ENCODE peak calls at places on chromosomes 13 and 19, in ten cellular contexts. N is K562, I is transverse colon, C is Peyer's patch, G is adrenal gland, F is endothelial cell of umbilical vein, O is stomach, E is body of pancreas, Q is thyroid gland, L is uterus. Y is an unnamed sample. For H3K9me3 and H3K4me1, the result is how much of the 10 kb centered on the place peaks cover.

GRCh38 chr19:31339405-31339804 is 9.8 kb downstream of the TSHZ3 start:
- DNase-seq in C (peak), E (no peak), O (no peak), N (no peak), L (no peak), F (no peak), I (no peak), Q (peak), G (no peak), Y (no peak)

GRCh38 chr19:35462476-35462953 is 14.5 kb downstream of the FFAR2 start:
- DNase-seq in Q (no peak), L (no peak), N (no peak), E (no peak), C (peak), G (no peak), F (no peak), I (peak), O (no peak), Y (no peak)

GRCh38 chr19:29605653-29606419 is at the start of gene POP4:
- DNase-seq in O (peak), N (peak), G (peak), Q (peak), I (peak), E (peak), C (peak), F (peak), L (peak), Y (peak)

GRCh38 chr19:49057636-49058234 is at the start of gene CGB7:
- DNase-seq in L (peak), I (peak), G (peak), O (peak), Q (peak), E (peak), N (peak), F (peak), C (peak), Y (peak)

GRCh38 chr19:15779756-15780476 is 7.5 kb upstream of the OR10H5 start:
- DNase-seq in I (peak), O (peak), C (peak), G (peak), E (peak), N (no peak), F (no peak), Q (peak), L (peak), Y (peak)

GRCh38 chr19:41699231-41699967 is 9.0 kb upstream of the CEACAM5 start:
- DNase-seq in L (no peak), I (peak), N (no peak), O (peak), G (no peak), F (no peak), Q (no peak), C (peak), E (peak), Y (peak)

GRCh38 chr19:3710265-3710812 is 2.2 kb downstream of the TJP3 start:
- DNase-seq in O (peak), G (peak), C (peak), Q (peak), E (peak), F (no peak), L (peak), N (peak), I (peak), Y (peak)

GRCh38 chr13:110238795-110239194 is 68.2 kb downstream of the COL4A1 start:
- DNase-seq in I (no peak), O (no peak), Q (no peak), N (no peak), G (no peak), C (no peak), L (no peak), F (no peak), E (no peak), Y (no peak)

GRCh38 chr13:25249001-25249543 is 38.2 kb downstream of the MTMR6 start:
- DNase-seq in O (no peak), C (no peak), F (no peak), E (no peak), I (no peak), L (no peak), G (peak), Q (no peak), N (no peak), Y (no peak)

GRCh38 chr13:41053384-41053826 is 7.9 kb upstream of the WBP4 start:
- DNase-seq in N (no peak), G (peak), F (no peak), I (no peak), C (no peak), Q (no peak), O (no peak), E (no peak), L (no peak), Y (no peak)

GRCh38 chr19:20414133-20414532 is 151.4 kb downstream of the ZNF737 start:
- DNase-seq in G (no peak), N (no peak), Q (no peak), O (no peak), C (no peak), E (no peak), F (no peak), L (no peak), I (no peak), Y (no peak)
- H3K9me3 ChIP-seq in G (under half), N (under half), Q (under half), O (under half), C (under half), E (under half), F (under half), L (under half), I (under half), Y (under half)

DNA sequence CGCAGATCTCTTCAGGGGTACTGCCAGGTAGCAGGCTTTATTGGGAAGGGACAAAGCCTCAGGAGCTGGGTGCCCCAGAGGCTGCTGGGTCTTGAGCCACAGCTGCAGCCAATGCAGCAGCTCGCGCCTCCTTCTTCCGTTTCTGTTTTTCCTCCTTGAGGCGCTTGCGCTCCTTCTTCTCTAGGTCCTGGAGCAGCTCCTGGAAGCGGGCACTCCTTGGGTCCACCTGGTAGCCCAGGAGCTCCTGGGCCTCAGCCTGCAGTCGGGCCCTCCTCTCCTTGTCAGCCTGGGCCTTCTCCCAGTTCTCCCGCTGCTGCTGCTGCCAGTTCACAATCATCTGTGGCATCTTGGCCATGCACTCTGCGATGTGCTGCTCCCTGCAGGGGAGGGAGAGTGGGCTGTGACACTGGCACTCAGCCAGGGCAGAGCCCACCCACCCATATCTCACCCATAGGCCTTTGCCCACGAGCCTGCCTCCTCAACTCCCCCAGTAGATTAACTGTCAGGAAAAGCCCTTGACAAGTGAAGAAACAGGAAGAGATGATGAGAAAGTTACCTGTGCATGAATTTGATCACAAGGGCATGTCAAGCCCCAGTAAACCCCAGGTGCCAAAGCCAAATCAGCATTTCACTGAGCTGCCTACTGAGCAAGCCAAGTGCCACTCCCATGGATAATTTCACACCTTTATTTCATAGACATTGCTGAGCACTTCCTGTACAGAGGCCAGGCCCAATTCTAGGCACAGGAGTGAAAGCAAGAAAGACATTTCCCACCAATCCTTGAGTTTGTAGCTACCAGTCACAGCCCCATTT is 2.7 kb downstream of the GADD45GIP1 start:
- DNase-seq in F (no peak), G (no peak), O (no peak), L (no peak), I (no peak), E (no peak), N (no peak), Q (no peak), C (no peak), Y (peak)
- TF ChIP-seq POLR2A in F (no peak), G (no peak), O (no peak), L (no peak), I (no peak), E (no peak), N (peak), Q (no peak), C (no peak), Y (no peak)

GRCh38 chr19:17757125-17757524 is 5.8 kb downstream of the FCHO1 start:
- DNase-seq in C (peak), L (peak), N (no peak), E (peak), G (peak), F (peak), I (peak), Q (peak), O (peak), Y (peak)
- H3K4me1 ChIP-seq in C (under half), L (under half), N (under half), E (under half), G (under half), F (under half), I (under half), Q (under half), O (under half), Y (under half)

DNA sequence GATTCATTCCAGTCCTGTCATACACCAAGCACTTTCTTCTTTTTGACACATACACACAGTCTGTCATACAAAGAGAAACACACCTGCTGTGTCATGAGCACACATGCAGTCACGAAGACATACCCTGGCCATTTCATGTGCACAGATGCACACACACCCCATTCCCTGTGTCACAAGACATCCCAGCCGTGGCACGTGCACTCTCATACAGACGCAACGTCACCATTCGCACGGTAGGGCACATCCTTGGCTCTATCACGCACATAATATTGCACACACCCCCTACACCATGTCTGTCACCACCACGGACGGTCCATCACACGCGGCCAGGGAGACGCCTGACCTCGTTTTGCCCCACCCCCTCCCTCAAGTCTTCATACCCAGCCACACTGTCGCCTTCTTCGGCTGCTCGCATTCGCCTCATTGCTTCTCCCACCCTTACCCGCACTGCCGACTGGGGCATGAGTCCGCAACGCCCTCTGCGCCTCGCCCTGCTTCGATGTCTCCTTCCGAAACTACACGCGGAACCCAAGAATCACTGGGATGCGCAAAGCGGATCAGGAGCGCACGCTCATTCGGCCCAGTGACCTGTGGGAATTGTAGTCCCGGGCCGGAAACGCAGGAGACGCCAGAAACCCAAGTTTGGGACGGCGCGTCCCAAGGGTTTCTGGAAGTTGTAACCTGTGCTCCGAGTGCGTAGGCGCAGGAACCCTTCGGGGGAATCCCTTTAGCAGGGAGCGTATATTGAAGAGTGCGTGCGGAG is 6.8 kb upstream of the ZNF283 start:
- DNase-seq in N (no peak), G (peak), O (no peak), F (peak), E (peak), Q (peak), I (no peak), L (peak), C (peak), Y (peak)
- H3K9me3 ChIP-seq in N (under half), G (under half), O (under half), F (under half), E (under half), Q (under half), I (under half), L (under half), C (under half), Y (under half)

DNA sequence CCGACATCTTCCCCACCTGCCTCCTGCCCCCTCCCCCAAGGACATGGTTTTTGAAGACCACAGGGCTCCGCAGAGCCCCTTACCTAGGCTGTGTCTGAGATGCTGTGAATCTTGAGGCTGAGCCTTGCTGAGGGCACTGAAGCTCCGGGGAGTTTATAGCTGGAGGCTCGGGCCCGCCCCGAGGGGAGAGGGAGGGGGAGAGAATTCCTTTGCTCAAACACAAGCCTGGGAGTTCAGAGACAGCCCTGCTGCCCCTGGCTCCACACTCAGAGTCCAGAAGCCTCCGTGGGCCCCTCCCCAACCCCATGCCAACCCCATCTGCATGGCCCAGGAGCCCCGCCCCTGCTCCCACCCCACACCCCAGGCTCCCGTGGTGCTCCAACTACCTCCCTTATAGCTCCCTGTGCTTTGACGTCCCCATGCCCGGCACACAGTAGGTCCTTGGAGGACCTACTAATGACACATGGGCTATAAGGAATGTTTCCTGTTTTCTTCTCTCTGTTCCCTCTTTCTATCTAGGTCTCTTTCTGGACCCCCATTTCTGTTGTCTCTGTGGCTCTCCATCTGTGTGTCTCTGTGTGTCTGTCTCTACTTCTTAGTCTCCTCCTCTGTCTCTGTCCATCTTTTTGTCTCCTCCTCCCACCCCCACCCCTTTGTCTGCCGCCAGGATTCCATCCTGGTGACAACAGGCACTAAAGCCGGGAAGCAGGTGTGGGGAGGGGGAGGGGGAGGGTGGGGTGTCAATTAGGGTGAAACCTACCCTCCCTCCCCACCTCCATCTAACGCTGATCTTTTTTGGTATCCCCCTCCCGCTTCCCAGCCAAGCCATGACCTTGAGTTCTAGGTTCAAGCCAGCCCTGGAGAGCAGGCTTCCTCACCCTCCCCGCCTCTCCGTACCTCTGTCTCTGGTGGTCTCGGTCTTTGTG is at the start of gene TNNT1:
- DNase-seq in Q (no peak), G (no peak), N (no peak), F (no peak), O (no peak), C (no peak), E (no peak), L (no peak), I (no peak), Y (no peak)
- TF ChIP-seq POLR2A in Q (no peak), G (no peak), N (no peak), F (no peak), O (no peak), C (no peak), E (no peak), L (no peak), I (no peak), Y (peak)

GRCh38 chr19:47623921-47624391 is 15.0 kb downstream of the BICRA start:
- DNase-seq in L (no peak), G (no peak), C (peak), O (no peak), Q (no peak), F (no peak), E (no peak), I (no peak), N (no peak), Y (no peak)
- H3K4me1 ChIP-seq in L (under half), G (under half), C (half or more), O (half or more), Q (under half), F (under half), E (under half), I (under half), N (under half), Y (half or more)

GRCh38 chr19:44003461-44004134 is 841 bp downstream of the ZNF230 start:
- DNase-seq in N (peak), O (no peak), I (peak), L (no peak), C (no peak), E (no peak), F (peak), G (peak), Q (no peak), Y (no peak)

GRCh38 chr19:44002212-44002565 is 568 bp upstream of the ZNF230 start:
- DNase-seq in E (no peak), I (no peak), N (peak), F (no peak), G (no peak), Q (no peak), C (no peak), O (no peak), L (no peak), Y (no peak)

GRCh38 chr19:44002566-44003460 is at the start of gene ZNF230:
- DNase-seq in E (peak), Q (peak), G (peak), F (peak), L (peak), O (peak), N (peak), C (peak), I (peak), Y (peak)

DNA sequence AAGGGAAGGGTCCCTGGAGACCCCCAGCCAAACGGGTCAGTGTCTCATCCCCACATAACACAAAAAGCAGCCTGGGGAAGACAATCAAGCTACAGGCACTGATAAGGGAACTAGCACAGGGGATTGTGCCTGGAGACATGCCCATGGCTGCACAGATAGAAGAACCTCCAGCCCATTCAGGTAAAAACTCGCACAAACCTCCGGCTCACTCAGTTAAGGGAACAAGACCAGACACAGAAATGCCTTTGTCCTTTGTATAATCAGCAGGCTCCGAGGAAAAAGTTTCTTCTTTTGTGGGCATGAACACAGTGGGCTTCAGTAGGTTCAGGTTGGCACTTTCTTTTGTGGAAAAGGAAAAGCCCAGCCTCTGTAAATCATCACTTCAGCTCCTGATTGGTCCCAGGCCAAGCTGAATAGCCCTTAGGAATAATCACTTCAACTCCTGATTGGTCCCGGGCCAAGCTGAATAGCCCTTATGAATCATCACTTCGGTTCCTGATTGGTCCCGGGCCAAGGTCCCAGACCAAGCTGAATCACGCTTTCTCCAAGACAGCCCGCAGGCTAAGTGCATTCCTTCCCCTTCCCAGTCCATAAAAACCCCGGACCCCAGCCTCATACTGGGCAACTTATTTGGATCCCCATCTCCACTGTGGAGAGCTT is 5.0 kb upstream of the ZNF230 start:
- DNase-seq in C (no peak), F (no peak), L (no peak), O (no peak), E (no peak), I (no peak), G (peak), N (no peak), Q (no peak), Y (peak)
- H3K9me3 ChIP-seq in C (under half), F (under half), L (under half), O (under half), E (under half), I (under half), G (under half), N (under half), Q (under half), Y (under half)